ENCODE peak calls at places on chromosomes 1 and 21, in eight cellular contexts. N, X, V, I, K, F, Y and L are unnamed samples.

GRCh38 chr1:112465122-112465521 is 43.6 kb upstream of the WNT2B start:
- DNase-seq in N (no peak), X (peak), V (no peak), I (no peak), K (no peak), F (no peak), Y (no peak), L (no peak)

GRCh38 chr1:246096356-246096755 is 410.7 kb downstream of the SMYD3 start:
- DNase-seq in N (no peak), X (no peak), V (no peak), I (no peak), K (no peak), F (no peak), Y (no peak), L (no peak)

GRCh38 chr1:33007190-33008050 is 29.3 kb downstream of the AK2 start:
- DNase-seq in N (peak), X (peak), V (no peak), I (peak), K (peak), F (peak), Y (no peak), L (no peak)

GRCh38 chr1:40648928-40649591 is 16.4 kb downstream of the RIMS3 start:
- DNase-seq in N (no peak), X (no peak), V (no peak), I (no peak), K (no peak), F (no peak), Y (no peak), L (no peak)

GRCh38 chr1:175208773-175209492 is 16.4 kb upstream of the KIAA0040 start:
- DNase-seq in N (no peak), X (no peak), V (no peak), I (no peak), K (no peak), F (no peak), Y (no peak), L (no peak)

GRCh38 chr21:27058673-27059365 is 91.9 kb upstream of the ADAMTS5 start:
- DNase-seq in N (no peak), X (peak), V (no peak), I (no peak), K (no peak), F (no peak), Y (no peak), L (no peak)

GRCh38 chr1:84862810-84863251 is 30.2 kb downstream of the LPAR3 start:
- DNase-seq in N (no peak), X (no peak), V (peak), I (no peak), K (no peak), F (no peak), Y (no peak), L (no peak)

GRCh38 chr1:226632169-226632884 is 83.8 kb downstream of the STUM start:
- DNase-seq in N (no peak), X (no peak), V (no peak), I (no peak), K (no peak), F (no peak), Y (no peak), L (no peak)

GRCh38 chr1:13585996-13586395 is 2.4 kb downstream of the PDPN start:
- DNase-seq in N (no peak), X (no peak), V (no peak), I (no peak), K (no peak), F (no peak), Y (no peak), L (no peak)

GRCh38 chr1:234571692-234572091 is 38.3 kb downstream of the IRF2BP2 start:
- DNase-seq in N (no peak), X (no peak), V (no peak), I (no peak), K (peak), F (peak), Y (no peak), L (no peak)

GRCh38 chr1:159076753-159077656 is at the start of gene AIM2:
- DNase-seq in N (no peak), X (no peak), V (peak), I (no peak), K (no peak), F (no peak), Y (no peak), L (peak)

GRCh38 chr1:2961661-2962060 is 59.6 kb upstream of the ACTRT2 start:
- DNase-seq in N (no peak), X (no peak), V (no peak), I (no peak), K (no peak), F (no peak), Y (no peak), L (no peak)

GRCh38 chr1:22861764-22862440 is 110.8 kb downstream of the LACTBL1 start:
- DNase-seq in N (peak), X (peak), V (no peak), I (no peak), K (peak), F (peak), Y (peak), L (no peak)

GRCh38 chr1:26237230-26237966 is 3.4 kb downstream of the CEP85 start:
- DNase-seq in N (no peak), X (peak), V (no peak), I (no peak), K (no peak), F (no peak), Y (no peak), L (no peak)

GRCh38 chr1:248926401-248927182 is 20.6 kb downstream of the PGBD2 start:
- DNase-seq in N (peak), X (peak), V (no peak), I (no peak), K (no peak), F (no peak), Y (no peak), L (no peak)

GRCh38 chr21:26846036-26846931 is 1.1 kb upstream of the ADAMTS1 start:
- DNase-seq in N (no peak), X (peak), V (no peak), I (no peak), K (peak), F (peak), Y (peak), L (peak)

GRCh38 chr1:7679873-7680790 is 91.0 kb upstream of the VAMP3 start:
- DNase-seq in N (no peak), X (peak), V (peak), I (no peak), K (peak), F (no peak), Y (peak), L (peak)

GRCh38 chr1:91754348-91754747 is 131.6 kb downstream of the TGFBR3 start:
- DNase-seq in N (no peak), X (peak), V (no peak), I (no peak), K (no peak), F (no peak), Y (no peak), L (no peak)

GRCh38 chr1:89934441-89934840 is 60.5 kb upstream of the ZNF326 start:
- DNase-seq in N (no peak), X (no peak), V (no peak), I (no peak), K (no peak), F (no peak), Y (no peak), L (no peak)

GRCh38 chr1:43883321-43883720 is 50.3 kb upstream of the ARTN start:
- DNase-seq in N (no peak), X (no peak), V (no peak), I (no peak), K (no peak), F (no peak), Y (no peak), L (no peak)

GRCh38 chr1:15736035-15736665 is at the start of gene SLC25A34:
- DNase-seq in N (no peak), X (no peak), V (no peak), I (peak), K (peak), F (no peak), Y (no peak), L (no peak)

GRCh38 chr1:30682396-30683275 is 40.7 kb downstream of the MATN1 start:
- DNase-seq in N (no peak), X (no peak), V (no peak), I (no peak), K (no peak), F (no peak), Y (no peak), L (no peak)

GRCh38 chr1:68049941-68050878 is at the start of gene DIRAS3:
- DNase-seq in N (peak), X (peak), V (no peak), I (no peak), K (no peak), F (no peak), Y (no peak), L (no peak)

GRCh38 chr1:86779308-86780191 is 75.2 kb downstream of the SH3GLB1 start:
- DNase-seq in N (no peak), X (peak), V (no peak), I (no peak), K (no peak), F (no peak), Y (no peak), L (no peak)

GRCh38 chr1:46708121-46708520 is 10.8 kb downstream of the EFCAB14 start:
- DNase-seq in N (no peak), X (peak), V (no peak), I (no peak), K (no peak), F (no peak), Y (no peak), L (no peak)

GRCh38 chr21:33229776-33230517 is at the start of gene IFNAR2:
- DNase-seq in N (no peak), X (peak), V (peak), I (peak), K (peak), F (no peak), Y (peak), L (peak)
- TF ChIP-seq CTCF in N (no peak), X (no peak), V (no peak), I (no peak), K (no peak), F (no peak), Y (no peak), L (no peak)

GRCh38 chr1:94234615-94235014 is 2.8 kb downstream of the ARHGAP29 start:
- DNase-seq in N (no peak), X (no peak), V (no peak), I (no peak), K (no peak), F (no peak), Y (no peak), L (no peak)

GRCh38 chr1:94237291-94238226 is at the start of gene ARHGAP29:
- DNase-seq in N (no peak), X (peak), V (peak), I (peak), K (peak), F (peak), Y (peak), L (peak)

GRCh38 chr1:94235189-94236020 is 2.0 kb downstream of the ARHGAP29 start:
- DNase-seq in N (no peak), X (peak), V (no peak), I (no peak), K (no peak), F (no peak), Y (no peak), L (no peak)

GRCh38 chr1:94236021-94236491 is 1.3 kb downstream of the ARHGAP29 start:
- DNase-seq in N (no peak), X (peak), V (no peak), I (no peak), K (no peak), F (no peak), Y (no peak), L (no peak)

GRCh38 chr1:94236630-94237290 is 624 bp downstream of the ARHGAP29 start:
- DNase-seq in N (no peak), X (peak), V (peak), I (no peak), K (peak), F (no peak), Y (no peak), L (no peak)
- TF ChIP-seq CTCF in N (peak), X (peak), V (no peak), I (peak), K (no peak), F (peak), Y (peak), L (no peak)

GRCh38 chr1:184340984-184341383 is 45.8 kb upstream of the C1orf21 start:
- DNase-seq in N (no peak), X (peak), V (no peak), I (no peak), K (no peak), F (no peak), Y (no peak), L (no peak)
- TF ChIP-seq CTCF in N (peak), X (peak), V (no peak), I (no peak), K (peak), F (peak), Y (peak), L (no peak)

DNA sequence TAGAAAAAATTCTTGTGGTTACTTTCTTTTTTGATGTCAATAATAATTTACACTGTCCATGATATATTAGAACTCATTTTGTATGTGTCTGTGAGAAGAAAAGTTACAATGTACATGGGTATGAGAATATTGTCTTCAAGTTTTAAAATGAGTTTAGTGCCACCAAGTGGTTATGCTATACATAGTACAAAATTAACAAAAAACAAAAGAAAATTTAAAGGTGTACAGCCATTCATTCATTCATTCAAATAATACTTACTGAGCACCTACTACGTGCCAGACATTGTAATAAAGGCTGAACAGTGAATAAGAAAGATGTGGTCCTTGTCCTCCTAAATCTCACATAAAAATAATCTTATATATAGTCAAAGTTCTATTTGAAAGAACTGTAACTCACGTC is 27.7 kb downstream of the UCHL5 start:
- DNase-seq in N (no peak), X (peak), V (no peak), I (no peak), K (no peak), F (no peak), Y (no peak), L (no peak)
- TF ChIP-seq CTCF in N (peak), X (peak), V (peak), I (peak), K (peak), F (peak), Y (peak), L (peak)